ENCODE peak calls at places on chromosomes 5 and 9, in six cellular contexts. N, H, G, Z, C and Y are unnamed samples.

GRCh38 chr5:98109561-98110006 is 663.9 kb upstream of the RGMB start:
- DNase-seq in N (no peak), H (no peak), G (peak), Z (no peak), C (peak), Y (no peak)

GRCh38 chr5:76256116-76256889 is 146.8 kb upstream of the IQGAP2 start:
- DNase-seq in N (peak), H (peak), G (peak), Z (peak), C (peak), Y (no peak)

GRCh38 chr9:110095238-110095637 is 112.7 kb downstream of the C9orf152 start:
- DNase-seq in N (no peak), H (no peak), G (no peak), Z (no peak), C (peak), Y (no peak)

GRCh38 chr5:132770476-132771159 is 6.4 kb downstream of the SEPTIN8 start:
- DNase-seq in N (no peak), H (no peak), G (no peak), Z (no peak), C (no peak), Y (no peak)

GRCh38 chr5:6134281-6134680 is 244.1 kb downstream of the MED10 start:
- DNase-seq in N (no peak), H (no peak), G (no peak), Z (no peak), C (no peak), Y (no peak)

GRCh38 chr5:149913449-149914419 is 30.9 kb downstream of the PDE6A start:
- DNase-seq in N (no peak), H (no peak), G (no peak), Z (no peak), C (no peak), Y (no peak)

GRCh38 chr5:137730331-137730730 is 5.6 kb downstream of the KLHL3 start:
- DNase-seq in N (no peak), H (no peak), G (peak), Z (no peak), C (no peak), Y (no peak)

GRCh38 chr9:109417054-109417453 is 81.1 kb downstream of the PTPN3 start:
- DNase-seq in N (no peak), H (no peak), G (no peak), Z (no peak), C (peak), Y (no peak)

GRCh38 chr9:70420267-70421019 is 6.0 kb upstream of the KLF9 start:
- DNase-seq in N (peak), H (peak), G (peak), Z (peak), C (peak), Y (peak)

GRCh38 chr5:172007795-172008465 is 1.5 kb upstream of the FBXW11 start:
- DNase-seq in N (peak), H (no peak), G (peak), Z (no peak), C (peak), Y (no peak)

GRCh38 chr5:146068136-146068717 is 37.1 kb downstream of the PLAC8L1 start:
- DNase-seq in N (no peak), H (no peak), G (no peak), Z (no peak), C (no peak), Y (no peak)

GRCh38 chr5:124746916-124747769 is 704 bp upstream of the ZNF608 start:
- DNase-seq in N (peak), H (peak), G (peak), Z (peak), C (peak), Y (peak)

GRCh38 chr9:5392285-5392684 is 45.4 kb downstream of the PLGRKT start:
- DNase-seq in N (no peak), H (no peak), G (peak), Z (no peak), C (peak), Y (no peak)

GRCh38 chr9:86713456-86713855 is 233.8 kb downstream of the GAS1 start:
- DNase-seq in N (no peak), H (no peak), G (no peak), Z (no peak), C (peak), Y (no peak)

GRCh38 chr9:2140600-2141223 is 125.6 kb downstream of the SMARCA2 start:
- DNase-seq in N (no peak), H (no peak), G (no peak), Z (no peak), C (no peak), Y (no peak)

GRCh38 chr5:16573401-16573800 is 43.4 kb downstream of the RETREG1 start:
- DNase-seq in N (no peak), H (no peak), G (no peak), Z (no peak), C (no peak), Y (no peak)

GRCh38 chr5:144566747-144567415 is 396.2 kb downstream of the KCTD16 start:
- DNase-seq in N (no peak), H (no peak), G (peak), Z (no peak), C (peak), Y (no peak)

GRCh38 chr5:168110384-168110783 is 181.1 kb upstream of the WWC1 start:
- DNase-seq in N (no peak), H (no peak), G (no peak), Z (no peak), C (no peak), Y (no peak)

GRCh38 chr5:102090770-102091169 is 205.3 kb downstream of the SLCO4C1 start:
- DNase-seq in N (no peak), H (peak), G (no peak), Z (peak), C (no peak), Y (no peak)

GRCh38 chr5:417301-417700 is 25.7 kb upstream of the EXOC3 start:
- DNase-seq in N (no peak), H (no peak), G (no peak), Z (no peak), C (no peak), Y (peak)
- H3K9ac ChIP-seq in N (no peak), H (no peak), G (no peak), Z (no peak), C (no peak), Y (no peak)

DNA sequence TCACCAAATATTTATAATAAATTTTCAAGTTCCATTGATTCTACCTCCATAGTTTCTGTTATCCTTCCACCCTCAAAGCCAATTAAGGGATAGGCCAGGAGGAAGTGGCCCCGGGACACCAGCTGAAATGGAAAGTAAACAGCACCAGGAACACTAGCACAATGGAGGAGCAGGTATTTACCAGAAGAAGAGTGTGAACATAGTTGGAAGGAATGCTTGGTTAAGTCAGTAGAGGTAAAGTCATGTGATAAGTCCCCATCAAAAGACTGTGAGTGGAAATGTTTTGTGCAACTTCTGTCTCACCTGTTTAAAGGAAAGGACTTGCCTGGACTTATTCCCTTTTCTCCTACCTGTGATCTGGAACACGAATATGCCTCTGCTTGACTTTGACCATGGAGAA is 146.7 kb upstream of the RAI14 start:
- DNase-seq in N (no peak), H (no peak), G (peak), Z (no peak), C (no peak), Y (no peak)
- H3K27ac ChIP-seq in N (no peak), H (no peak), G (peak), Z (no peak), C (no peak), Y (no peak)

GRCh38 chr9:136107953-136108647 is 10.6 kb downstream of the TMEM250 start:
- DNase-seq in N (peak), H (no peak), G (peak), Z (no peak), C (no peak), Y (no peak)

GRCh38 chr9:136109351-136110081 is 9.2 kb downstream of the TMEM250 start:
- DNase-seq in N (peak), H (peak), G (peak), Z (peak), C (peak), Y (peak)

GRCh38 chr9:136108648-136109266 is 9.9 kb downstream of the TMEM250 start:
- DNase-seq in N (no peak), H (no peak), G (no peak), Z (no peak), C (no peak), Y (no peak)

GRCh38 chr9:136105398-136106135 is 10.5 kb upstream of the NACC2 start:
- DNase-seq in N (peak), H (no peak), G (no peak), Z (peak), C (peak), Y (peak)

DNA sequence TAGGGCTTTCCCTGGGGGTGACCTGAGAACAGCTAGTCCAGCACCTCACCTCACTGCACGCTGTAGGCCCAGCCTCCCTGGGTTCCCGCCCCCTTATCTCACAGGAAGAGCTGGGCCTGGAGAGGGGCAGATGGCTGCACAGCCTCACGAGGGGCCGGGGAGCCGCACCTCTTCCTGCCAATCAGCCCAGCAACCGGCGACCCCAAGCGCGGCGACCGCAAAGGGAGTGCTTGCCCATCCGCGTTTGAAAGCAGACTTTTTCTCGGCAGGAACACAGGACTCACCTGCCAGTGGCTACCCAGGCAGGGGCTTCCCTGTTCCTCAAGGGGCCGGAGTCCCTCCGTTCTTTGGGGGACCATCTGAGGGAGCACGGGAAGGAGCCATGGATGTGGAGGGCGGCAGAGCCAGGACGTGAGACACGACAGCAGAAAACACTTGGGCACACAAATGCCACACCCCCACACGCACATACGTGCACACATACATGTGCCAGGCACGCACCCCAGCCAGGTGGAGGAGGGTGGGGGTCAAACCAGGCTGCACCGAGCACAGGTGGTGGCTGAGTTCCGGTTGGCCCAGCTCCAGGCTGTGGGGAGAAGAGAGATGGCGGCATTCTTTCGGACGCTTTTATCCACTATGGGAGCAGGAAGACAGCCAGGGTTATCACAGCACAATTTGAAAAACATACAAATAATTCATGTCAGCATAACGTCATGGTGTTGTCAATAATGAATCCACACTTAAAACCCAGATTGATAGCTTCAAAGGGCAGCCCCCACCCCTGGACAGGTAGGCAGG is 11.3 kb downstream of the TMEM250 start:
- DNase-seq in N (peak), H (no peak), G (no peak), Z (peak), C (no peak), Y (no peak)
- H3K9ac ChIP-seq in N (no peak), H (no peak), G (no peak), Z (no peak), C (no peak), Y (no peak)

DNA sequence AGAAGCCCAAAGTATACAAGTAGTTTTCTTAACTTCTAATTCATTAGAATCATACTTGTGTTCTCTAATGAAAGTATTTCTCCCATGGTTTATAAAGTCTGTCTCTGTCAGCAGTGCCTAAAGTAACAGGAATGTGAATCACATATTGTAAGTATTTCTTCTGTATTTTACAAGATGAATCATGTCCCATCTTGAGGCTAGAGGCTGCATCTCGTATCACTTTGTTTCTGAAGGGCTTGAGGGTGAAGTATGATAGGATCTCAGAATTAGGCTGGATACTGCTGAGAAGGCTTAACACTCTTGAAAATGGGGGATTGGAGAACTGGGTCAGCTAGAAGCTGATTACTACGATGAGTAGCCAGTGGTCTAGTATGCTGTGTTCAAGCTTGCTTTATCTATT is 242.2 kb upstream of the ACTBL2 start:
- DNase-seq in N (no peak), H (no peak), G (peak), Z (no peak), C (no peak), Y (no peak)
- H3K27ac ChIP-seq in N (no peak), H (no peak), G (peak), Z (no peak), C (no peak), Y (no peak)